ENCODE peak calls at places on chromosome 21, in eight cellular contexts. F is upper lobe of left lung, B is A549, K is WTC11, P is bronchial epithelial cell, A is IMR-90, O is GM13976, R is fibroblast of lung. M is an unnamed sample.

GRCh38 chr21:15729674-15730483 is at the start of gene USP25:
- DNase-seq in F (peak), B (peak), K (peak), P (peak), A (peak), O (peak), R (peak), M (peak)

GRCh38 chr21:34074283-34075098 is 1.1 kb downstream of the MRPS6 start:
- DNase-seq in F (no peak), B (no peak), K (peak), P (peak), A (no peak), O (no peak), R (peak), M (no peak)

GRCh38 chr21:14877581-14878228 is 187.1 kb downstream of the NRIP1 start:
- DNase-seq in F (no peak), B (no peak), K (no peak), P (peak), A (peak), O (peak), R (peak), M (no peak)

GRCh38 chr21:29647353-29647781 is 292.4 kb downstream of the GRIK1 start:
- DNase-seq in F (no peak), B (no peak), K (no peak), P (no peak), A (peak), O (no peak), R (peak), M (no peak)

GRCh38 chr21:18529253-18529652 is 125.7 kb upstream of the TMPRSS15 start:
- DNase-seq in F (no peak), B (no peak), K (no peak), P (peak), A (no peak), O (no peak), R (peak), M (no peak)

GRCh38 chr21:18840239-18840638 is 436.7 kb upstream of the TMPRSS15 start:
- DNase-seq in F (no peak), B (no peak), K (peak), P (peak), A (no peak), O (no peak), R (peak), M (peak)

GRCh38 chr21:42063206-42063577 is 7.9 kb upstream of the UMODL1 start:
- DNase-seq in F (peak), B (no peak), K (no peak), P (no peak), A (no peak), O (no peak), R (no peak), M (no peak)

GRCh38 chr21:28776251-28776650 is 216.4 kb downstream of the LTN1 start:
- DNase-seq in F (no peak), B (no peak), K (no peak), P (peak), A (peak), O (no peak), R (peak), M (no peak)

GRCh38 chr21:42515708-42516502 is 2.3 kb downstream of the SLC37A1 start:
- DNase-seq in F (peak), B (no peak), K (no peak), P (peak), A (no peak), O (no peak), R (no peak), M (no peak)

GRCh38 chr21:32626633-32627196 is 14.5 kb upstream of the CFAP298 start:
- DNase-seq in F (no peak), B (no peak), K (no peak), P (peak), A (peak), O (no peak), R (peak), M (no peak)

GRCh38 chr21:20016431-20017005 is 981.7 kb upstream of the NCAM2 start:
- DNase-seq in F (no peak), B (no peak), K (no peak), P (no peak), A (no peak), O (no peak), R (no peak), M (no peak)

GRCh38 chr21:28822882-28823335 is 169.8 kb downstream of the LTN1 start:
- DNase-seq in F (no peak), B (no peak), K (no peak), P (no peak), A (peak), O (no peak), R (peak), M (no peak)

GRCh38 chr21:29362758-29363157 is 64.0 kb downstream of the BACH1 start:
- DNase-seq in F (no peak), B (no peak), K (no peak), P (no peak), A (no peak), O (no peak), R (no peak), M (no peak)

GRCh38 chr21:17819114-17819877 is at the start of gene C21orf91:
- DNase-seq in F (peak), B (peak), K (peak), P (peak), A (peak), O (peak), R (peak), M (peak)

GRCh38 chr21:24852610-24853195 is 754.6 kb downstream of the MRPL39 start:
- DNase-seq in F (no peak), B (no peak), K (no peak), P (no peak), A (no peak), O (no peak), R (no peak), M (no peak)

GRCh38 chr21:44836666-44837471 is 19.0 kb upstream of the SUMO3 start:
- DNase-seq in F (peak), B (no peak), K (no peak), P (peak), A (no peak), O (no peak), R (peak), M (peak)
- TF ChIP-seq CTCF in F (no peak), B (no peak), K (no peak), P (peak), A (no peak), O (no peak), R (no peak), M (no peak)

GRCh38 chr21:38354231-38354630 is 97.4 kb downstream of the KCNJ15 start:
- DNase-seq in F (no peak), B (no peak), K (no peak), P (no peak), A (no peak), O (no peak), R (no peak), M (no peak)

GRCh38 chr21:38351961-38352521 is 95.2 kb downstream of the KCNJ15 start:
- DNase-seq in F (no peak), B (peak), K (no peak), P (peak), A (peak), O (peak), R (peak), M (no peak)

GRCh38 chr21:38351176-38351959 is 94.6 kb downstream of the KCNJ15 start:
- DNase-seq in F (no peak), B (no peak), K (no peak), P (no peak), A (peak), O (no peak), R (no peak), M (no peak)

GRCh38 chr21:38350681-38351080 is 93.9 kb downstream of the KCNJ15 start:
- DNase-seq in F (peak), B (no peak), K (no peak), P (no peak), A (no peak), O (no peak), R (no peak), M (no peak)

GRCh38 chr21:38352536-38353219 is 95.9 kb downstream of the KCNJ15 start:
- DNase-seq in F (peak), B (peak), K (peak), P (peak), A (peak), O (peak), R (peak), M (peak)
- TF ChIP-seq CTCF in F (peak), B (peak), K (peak), P (peak), A (peak), O (peak), R (peak), M (peak)

DNA sequence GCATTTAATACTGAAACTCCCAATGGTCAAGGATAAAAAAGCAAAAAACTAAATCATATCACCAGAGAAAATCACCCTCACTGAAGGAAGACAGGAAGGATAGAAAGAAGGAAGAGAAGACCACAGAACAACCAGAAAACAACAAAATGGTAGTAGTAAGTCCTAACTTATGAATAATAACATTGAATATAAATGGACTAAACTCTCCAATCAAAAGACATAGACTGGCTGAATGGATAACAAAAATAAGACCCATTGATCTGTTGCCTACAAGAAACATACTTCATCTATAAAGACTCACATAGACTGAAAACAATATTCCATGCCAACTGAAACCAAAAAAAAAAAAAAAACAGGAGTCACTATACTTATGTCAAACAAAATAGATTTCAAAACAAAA is 347.7 kb downstream of the NCAM2 start:
- DNase-seq in F (no peak), B (no peak), K (no peak), P (no peak), A (no peak), O (no peak), R (no peak), M (no peak)
- TF ChIP-seq CTCF in F (no peak), B (no peak), K (no peak), P (no peak), A (no peak), O (no peak), R (no peak), M (no peak)

GRCh38 chr21:45913416-45913765 is 68.2 kb upstream of the COL6A1 start:
- DNase-seq in F (no peak), B (no peak), K (no peak), P (no peak), A (no peak), O (no peak), R (no peak), M (no peak)

GRCh38 chr21:45912611-45913415 is 68.8 kb upstream of the COL6A1 start:
- DNase-seq in F (no peak), B (no peak), K (no peak), P (no peak), A (no peak), O (no peak), R (no peak), M (no peak)

GRCh38 chr21:45914321-45914845 is 67.2 kb upstream of the COL6A1 start:
- DNase-seq in F (no peak), B (no peak), K (no peak), P (no peak), A (no peak), O (no peak), R (no peak), M (no peak)

GRCh38 chr21:45911806-45912325 is 69.7 kb upstream of the COL6A1 start:
- DNase-seq in F (no peak), B (no peak), K (no peak), P (no peak), A (no peak), O (no peak), R (no peak), M (no peak)

GRCh38 chr21:45913886-45914285 is 67.7 kb upstream of the COL6A1 start:
- DNase-seq in F (no peak), B (no peak), K (no peak), P (no peak), A (no peak), O (no peak), R (no peak), M (no peak)
- TF ChIP-seq CTCF in F (no peak), B (no peak), K (no peak), P (no peak), A (no peak), O (no peak), R (no peak), M (no peak)

GRCh38 chr21:37220433-37220980 is 46.6 kb downstream of the VPS26C start:
- DNase-seq in F (peak), B (peak), K (peak), P (peak), A (peak), O (no peak), R (peak), M (no peak)
- TF ChIP-seq CTCF in F (no peak), B (no peak), K (no peak), P (peak), A (no peak), O (peak), R (peak), M (no peak)

DNA sequence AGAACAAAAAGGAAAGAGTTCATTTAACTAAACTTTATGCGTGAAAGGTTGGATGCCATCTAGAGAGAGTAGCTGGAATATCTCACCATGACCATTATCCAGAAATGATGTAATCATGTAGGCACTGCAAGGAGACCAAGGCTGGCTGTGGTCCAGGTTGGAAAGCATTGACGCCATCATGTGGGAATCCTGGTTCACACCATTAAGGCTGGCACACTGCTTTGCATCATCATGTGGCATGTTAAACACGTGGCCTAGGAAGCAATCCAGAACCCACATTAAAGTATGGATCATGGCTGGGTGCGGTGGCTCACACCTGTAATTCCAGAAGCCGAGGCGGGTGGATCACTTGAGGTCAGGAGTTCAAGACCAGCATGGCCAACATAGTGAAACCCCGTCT is 4.3 kb downstream of the ADAMTS1 start:
- DNase-seq in F (no peak), B (no peak), K (no peak), P (peak), A (peak), O (no peak), R (peak), M (no peak)
- TF ChIP-seq CTCF in F (no peak), B (no peak), K (no peak), P (no peak), A (peak), O (no peak), R (no peak), M (no peak)